ENCODE peak calls at places on chromosomes 13 and 19, in five cellular contexts. One of them, this sample, is unnamed.

GRCh38 chr19:30403583-30403982 is 31.4 kb downstream of the ZNF536 start:
- DNase-seq in tibial artery: no peak
- DNase-seq in CD4-positive, alpha-beta memory T cell: no peak
- DNase-seq in pancreas: no peak
- DNase-seq in fibroblast of lung: no peak
- DNase-seq in this sample: no peak

GRCh38 chr19:42487025-42487797 is 41.1 kb downstream of the CEACAM1 start:
- DNase-seq in fibroblast of lung: no peak
- DNase-seq in CD4-positive, alpha-beta memory T cell: no peak
- DNase-seq in tibial artery: no peak
- DNase-seq in pancreas: no peak
- DNase-seq in this sample: peak; percentile 47

GRCh38 chr19:2885736-2886135 is 15.0 kb upstream of the ZNF57 start:
- DNase-seq in fibroblast of lung: no peak
- DNase-seq in tibial artery: peak; percentile 40
- DNase-seq in pancreas: no peak
- DNase-seq in CD4-positive, alpha-beta memory T cell: no peak
- DNase-seq in this sample: no peak

GRCh38 chr13:47252627-47253026 is 355.8 kb upstream of the HTR2A start:
- DNase-seq in pancreas: no peak
- DNase-seq in fibroblast of lung: no peak
- DNase-seq in CD4-positive, alpha-beta memory T cell: no peak
- DNase-seq in tibial artery: no peak
- DNase-seq in this sample: no peak

GRCh38 chr13:97212540-97213146 is 9.5 kb upstream of the MBNL2 start:
- DNase-seq in pancreas: no peak
- DNase-seq in tibial artery: no peak
- DNase-seq in CD4-positive, alpha-beta memory T cell: no peak
- DNase-seq in fibroblast of lung: peak; percentile 64
- DNase-seq in this sample: peak; percentile 65

GRCh38 chr13:114203536-114203935 is 24.5 kb downstream of the CFAP97D2 start:
- DNase-seq in fibroblast of lung: no peak
- DNase-seq in CD4-positive, alpha-beta memory T cell: peak; percentile 19
- DNase-seq in pancreas: no peak
- DNase-seq in tibial artery: no peak
- DNase-seq in this sample: no peak

GRCh38 chr19:2702170-2703076 is at the start of gene GNG7:
- DNase-seq in CD4-positive, alpha-beta memory T cell: peak; percentile 95
- DNase-seq in tibial artery: peak; percentile 91
- DNase-seq in fibroblast of lung: peak; percentile 79
- DNase-seq in pancreas: peak; percentile 97
- DNase-seq in this sample: peak; percentile 84

GRCh38 chr19:34298891-34299510 is 44.6 kb downstream of the GARRE1 start:
- DNase-seq in pancreas: no peak
- DNase-seq in CD4-positive, alpha-beta memory T cell: no peak
- DNase-seq in tibial artery: no peak
- DNase-seq in fibroblast of lung: no peak
- DNase-seq in this sample: peak; percentile 28

GRCh38 chr19:47623151-47623920 is 14.4 kb downstream of the BICRA start:
- DNase-seq in pancreas: no peak
- DNase-seq in fibroblast of lung: no peak
- DNase-seq in CD4-positive, alpha-beta memory T cell: no peak
- DNase-seq in tibial artery: no peak
- DNase-seq in this sample: no peak

GRCh38 chr13:114341003-114341777 is 26.9 kb downstream of the CHAMP1 start:
- DNase-seq in pancreas: no peak
- DNase-seq in tibial artery: no peak
- DNase-seq in CD4-positive, alpha-beta memory T cell: no peak
- DNase-seq in fibroblast of lung: no peak
- DNase-seq in this sample: no peak

DNA sequence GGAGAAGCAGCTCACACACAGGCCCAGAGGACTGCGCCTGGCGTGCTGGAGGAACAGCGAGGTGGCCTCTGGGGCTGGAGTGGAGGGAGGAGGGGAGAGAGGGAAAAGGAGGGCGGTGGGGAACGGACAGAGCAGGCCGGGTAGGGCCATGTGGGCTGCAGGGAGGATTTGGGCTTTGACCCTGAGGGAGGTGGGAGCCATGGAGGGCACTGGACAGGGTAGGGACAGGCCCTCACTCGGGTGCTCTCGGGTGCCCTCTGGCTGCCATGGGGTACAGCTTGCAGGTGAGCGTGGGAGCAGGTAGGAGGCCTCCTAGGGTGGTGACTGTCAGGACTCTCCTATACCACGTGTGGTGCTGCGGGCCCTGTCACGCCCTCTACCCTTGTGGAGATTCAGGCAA is 22.8 kb downstream of the PLIN4 start:
- DNase-seq in tibial artery: no peak
- DNase-seq in pancreas: peak; percentile 66
- DNase-seq in CD4-positive, alpha-beta memory T cell: no peak
- DNase-seq in fibroblast of lung: no peak
- DNase-seq in this sample: no peak
- H3K36me3 ChIP-seq in tibial artery: peaks cover 94% of the 10 kb centered on the region
- H3K36me3 ChIP-seq in pancreas: peaks cover 4% of the 10 kb centered on the region
- H3K36me3 ChIP-seq in CD4-positive, alpha-beta memory T cell: peaks cover 22% of the 10 kb centered on the region
- H3K36me3 ChIP-seq in fibroblast of lung: peaks cover 36% of the 10 kb centered on the region
- H3K36me3 ChIP-seq in this sample: peaks cover 1% of the 10 kb centered on the region

DNA sequence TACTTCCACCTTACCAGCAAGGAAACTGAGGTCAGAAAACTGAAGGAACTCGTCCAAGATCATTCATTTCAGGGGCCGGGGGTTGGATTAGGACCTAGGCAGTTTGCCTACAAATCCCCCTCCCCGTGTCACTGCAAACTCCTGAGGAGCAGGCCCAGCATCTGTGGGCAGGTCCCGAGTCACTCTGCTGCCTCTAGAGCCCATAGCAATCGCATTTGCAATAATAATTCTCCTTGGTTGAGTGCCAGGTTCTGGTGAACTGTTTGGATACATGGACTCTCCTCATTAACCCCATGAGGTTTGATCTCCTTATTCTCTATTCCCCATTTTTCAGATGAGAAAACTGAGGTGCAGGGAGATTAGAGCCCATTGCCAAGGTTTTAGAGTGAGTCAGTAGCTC is 903 bp downstream of the PIN1 start:
- DNase-seq in fibroblast of lung: peak; percentile 39
- DNase-seq in tibial artery: no peak
- DNase-seq in CD4-positive, alpha-beta memory T cell: no peak
- DNase-seq in pancreas: no peak
- DNase-seq in this sample: no peak
- H3K4me3 ChIP-seq in fibroblast of lung: peak overlapping the region; percentile 89
- H3K4me3 ChIP-seq in tibial artery: peak overlapping the region; percentile 94
- H3K4me3 ChIP-seq in CD4-positive, alpha-beta memory T cell: peak overlapping the region; percentile 70
- H3K4me3 ChIP-seq in pancreas: peak overlapping the region; percentile 94
- H3K4me3 ChIP-seq in this sample: peak overlapping the region; percentile 95

DNA sequence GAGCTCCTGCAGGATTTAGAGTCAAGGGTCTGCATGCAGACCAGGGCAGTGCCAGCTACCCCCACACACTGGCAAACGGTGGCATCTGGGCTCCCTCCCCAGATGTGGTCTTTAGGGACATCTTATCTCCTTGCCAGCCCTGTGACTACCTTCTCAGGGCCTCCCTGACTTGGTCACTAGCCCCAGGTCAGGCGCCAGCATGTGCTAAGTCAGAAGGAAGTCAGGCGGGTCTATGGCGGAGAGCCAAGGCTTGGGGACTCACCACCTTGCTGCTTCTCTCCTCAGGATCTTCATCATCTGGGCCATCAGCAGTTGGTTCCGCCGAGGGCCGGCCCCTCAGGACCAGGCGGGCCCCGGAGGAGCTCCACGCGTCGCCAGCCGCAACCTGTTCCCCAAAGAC is 17.6 kb downstream of the CLPTM1 start:
- DNase-seq in tibial artery: no peak
- DNase-seq in CD4-positive, alpha-beta memory T cell: no peak
- DNase-seq in fibroblast of lung: no peak
- DNase-seq in pancreas: no peak
- DNase-seq in this sample: no peak
- H3K36me3 ChIP-seq in tibial artery: peaks cover 83% of the 10 kb centered on the region
- H3K36me3 ChIP-seq in CD4-positive, alpha-beta memory T cell: peaks cover 56% of the 10 kb centered on the region
- H3K36me3 ChIP-seq in fibroblast of lung: peaks cover 24% of the 10 kb centered on the region
- H3K36me3 ChIP-seq in pancreas: peaks cover 5% of the 10 kb centered on the region
- H3K36me3 ChIP-seq in this sample: peaks cover 3% of the 10 kb centered on the region

GRCh38 chr19:28794301-28794700 is 418.6 kb downstream of the UQCRFS1 start:
- DNase-seq in pancreas: no peak
- DNase-seq in fibroblast of lung: no peak
- DNase-seq in tibial artery: no peak
- DNase-seq in CD4-positive, alpha-beta memory T cell: no peak
- DNase-seq in this sample: no peak

DNA sequence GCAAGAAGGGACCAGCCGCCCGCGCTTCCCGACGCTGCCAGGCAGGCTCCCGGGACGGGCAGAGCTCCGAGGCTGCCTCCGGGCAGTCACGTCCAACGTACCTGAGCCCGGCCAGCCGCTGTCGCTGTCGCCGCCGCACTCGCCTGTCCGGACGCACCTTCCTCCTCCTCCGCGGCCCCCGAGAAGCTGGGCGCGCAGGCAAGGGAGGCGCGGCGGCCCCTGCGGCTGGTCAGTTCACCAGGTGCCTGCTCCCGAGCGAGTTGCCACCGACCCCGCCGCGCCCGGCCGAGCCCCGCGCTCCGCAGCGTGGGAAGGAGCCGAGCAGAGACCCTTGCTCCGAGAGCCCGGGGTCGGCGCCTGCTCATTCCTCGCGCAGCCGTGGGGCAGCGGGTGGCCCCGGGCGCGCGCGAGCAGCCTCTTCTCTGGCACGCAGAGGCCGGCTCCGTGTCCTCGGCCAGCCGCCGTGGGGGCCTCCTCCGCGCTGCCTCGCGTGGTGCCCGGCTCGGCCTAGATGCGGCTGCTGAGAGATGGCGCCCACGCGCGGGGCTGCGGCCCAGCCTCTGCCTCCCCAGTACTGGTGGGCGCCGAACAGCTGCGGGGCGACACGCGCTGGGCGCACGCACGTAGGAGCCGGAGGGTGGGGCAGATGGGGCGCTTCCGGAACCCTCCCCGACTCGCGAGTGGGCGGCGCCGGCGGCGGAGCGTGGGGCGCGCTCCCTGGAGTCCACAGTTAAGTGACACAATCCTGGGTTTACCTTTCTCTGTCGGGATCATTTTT is 419.4 kb downstream of the UQCRFS1 start:
- DNase-seq in tibial artery: no peak
- DNase-seq in fibroblast of lung: no peak
- DNase-seq in CD4-positive, alpha-beta memory T cell: no peak
- DNase-seq in pancreas: peak; percentile 38
- DNase-seq in this sample: no peak
- H3K4me3 ChIP-seq in tibial artery: no peak overlapping the region
- H3K4me3 ChIP-seq in fibroblast of lung: no peak overlapping the region
- H3K4me3 ChIP-seq in CD4-positive, alpha-beta memory T cell: no peak overlapping the region
- H3K4me3 ChIP-seq in pancreas: peak overlapping the region; percentile 49
- H3K4me3 ChIP-seq in this sample: no peak overlapping the region

DNA sequence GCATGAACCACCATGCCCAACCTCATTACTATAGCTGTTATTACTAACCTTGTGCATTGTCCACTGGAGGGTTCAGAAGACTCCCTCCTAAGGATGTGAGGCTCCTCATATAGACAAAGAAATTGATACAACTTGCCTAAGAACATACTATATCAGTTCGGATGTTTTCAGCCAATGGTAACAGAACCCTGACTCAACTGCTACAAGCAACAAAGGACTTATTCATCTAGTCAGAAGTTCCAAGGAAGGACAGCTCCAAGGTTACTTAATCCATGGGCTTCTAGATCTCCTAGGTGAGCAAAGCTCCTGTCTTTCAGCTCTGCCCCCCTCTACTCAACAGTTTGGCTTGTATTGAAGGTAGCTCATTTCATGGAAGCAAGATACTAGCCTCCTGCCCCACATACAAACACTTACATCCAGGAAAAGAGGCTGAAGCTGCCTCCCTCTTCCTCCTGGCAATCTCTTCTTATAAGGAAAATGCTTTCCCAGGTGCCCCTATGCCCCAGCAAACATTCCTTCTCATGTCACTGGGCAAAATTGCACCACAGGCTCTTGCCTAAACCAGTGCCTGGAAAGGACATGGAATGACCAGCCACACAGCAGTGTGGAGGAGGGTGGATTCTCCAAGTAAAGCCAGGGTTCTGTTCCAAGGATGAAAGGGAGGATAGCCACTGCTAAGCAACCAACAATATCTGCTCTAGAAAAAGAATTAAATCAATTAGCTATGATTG is 497.9 kb downstream of the FOXO1 start:
- DNase-seq in pancreas: no peak
- DNase-seq in fibroblast of lung: no peak
- DNase-seq in tibial artery: no peak
- DNase-seq in CD4-positive, alpha-beta memory T cell: no peak
- DNase-seq in this sample: no peak
- H3K36me3 ChIP-seq in pancreas: no peaks in the 10 kb centered on the region
- H3K36me3 ChIP-seq in fibroblast of lung: no peaks in the 10 kb centered on the region
- H3K36me3 ChIP-seq in tibial artery: no peaks in the 10 kb centered on the region
- H3K36me3 ChIP-seq in CD4-positive, alpha-beta memory T cell: no peaks in the 10 kb centered on the region
- H3K36me3 ChIP-seq in this sample: no peaks in the 10 kb centered on the region